ENCODE peak calls at places on chromosome 20, in nine cellular contexts. One of them, this sample, is unnamed.
A peak's percentile ranks its signal among the peaks of the same experiment; 100 is the strongest.

GRCh38 chr20:49853640-49854039 is 41.0 kb downstream of the SLC9A8 start:
- DNase-seq in H1: no peak
- DNase-seq in CD4-positive, alpha-beta memory T cell: no peak
- DNase-seq in dorsolateral prefrontal cortex: peak; percentile 64
- DNase-seq in GM23248: peak; percentile 74
- DNase-seq in mammary epithelial cell: peak; percentile 76
- DNase-seq in A549: no peak
- DNase-seq in foreskin fibroblast: peak; percentile 83
- DNase-seq in uterus: no peak
- DNase-seq in this sample: peak; percentile 89

GRCh38 chr20:34129518-34130162 is 17.6 kb upstream of the EIF2S2 start:
- DNase-seq in H1: no peak
- DNase-seq in CD4-positive, alpha-beta memory T cell: peak; percentile 65
- DNase-seq in dorsolateral prefrontal cortex: peak; percentile 73
- DNase-seq in GM23248: peak; percentile 81
- DNase-seq in mammary epithelial cell: peak; percentile 64
- DNase-seq in A549: peak; percentile 60
- DNase-seq in foreskin fibroblast: peak; percentile 84
- DNase-seq in uterus: peak; percentile 65
- DNase-seq in this sample: peak; percentile 85

GRCh38 chr20:20843982-20844381 is 131.5 kb upstream of the RALGAPA2 start:
- DNase-seq in H1: no peak
- DNase-seq in CD4-positive, alpha-beta memory T cell: no peak
- DNase-seq in dorsolateral prefrontal cortex: no peak
- DNase-seq in GM23248: no peak
- DNase-seq in mammary epithelial cell: no peak
- DNase-seq in A549: no peak
- DNase-seq in foreskin fibroblast: no peak
- DNase-seq in uterus: no peak
- DNase-seq in this sample: no peak

GRCh38 chr20:41632896-41633295 is 14.7 kb upstream of the CHD6 start:
- DNase-seq in H1: no peak
- DNase-seq in CD4-positive, alpha-beta memory T cell: no peak
- DNase-seq in dorsolateral prefrontal cortex: no peak
- DNase-seq in GM23248: peak; percentile 74
- DNase-seq in mammary epithelial cell: peak; percentile 86
- DNase-seq in A549: no peak
- DNase-seq in foreskin fibroblast: peak; percentile 78
- DNase-seq in uterus: no peak
- DNase-seq in this sample: no peak

GRCh38 chr20:46564241-46564957 is 13.9 kb upstream of the OCSTAMP start:
- DNase-seq in H1: no peak
- DNase-seq in CD4-positive, alpha-beta memory T cell: no peak
- DNase-seq in dorsolateral prefrontal cortex: no peak
- DNase-seq in GM23248: no peak
- DNase-seq in mammary epithelial cell: no peak
- DNase-seq in A549: no peak
- DNase-seq in foreskin fibroblast: no peak
- DNase-seq in uterus: no peak
- DNase-seq in this sample: no peak

GRCh38 chr20:25454153-25454900 is 46.9 kb downstream of the GINS1 start:
- DNase-seq in H1: no peak
- DNase-seq in CD4-positive, alpha-beta memory T cell: no peak
- DNase-seq in dorsolateral prefrontal cortex: no peak
- DNase-seq in GM23248: no peak
- DNase-seq in mammary epithelial cell: no peak
- DNase-seq in A549: no peak
- DNase-seq in foreskin fibroblast: no peak
- DNase-seq in uterus: no peak
- DNase-seq in this sample: no peak

GRCh38 chr20:54606384-54606783 is 131.0 kb downstream of the DOK5 start:
- DNase-seq in H1: no peak
- DNase-seq in CD4-positive, alpha-beta memory T cell: no peak
- DNase-seq in dorsolateral prefrontal cortex: no peak
- DNase-seq in GM23248: no peak
- DNase-seq in mammary epithelial cell: no peak
- DNase-seq in A549: no peak
- DNase-seq in foreskin fibroblast: peak; percentile 1
- DNase-seq in uterus: no peak
- DNase-seq in this sample: no peak

GRCh38 chr20:23637282-23638221 is at the start of gene CST3:
- DNase-seq in H1: no peak
- DNase-seq in CD4-positive, alpha-beta memory T cell: no peak
- DNase-seq in dorsolateral prefrontal cortex: peak; percentile 35
- DNase-seq in GM23248: peak; percentile 93
- DNase-seq in mammary epithelial cell: peak; percentile 82
- DNase-seq in A549: peak; percentile 97
- DNase-seq in foreskin fibroblast: peak; percentile 96
- DNase-seq in uterus: peak; percentile 94
- DNase-seq in this sample: peak; percentile 89

GRCh38 chr20:63689046-63690000 is 7.1 kb upstream of the TNFRSF6B start:
- DNase-seq in H1: no peak
- DNase-seq in CD4-positive, alpha-beta memory T cell: no peak
- DNase-seq in dorsolateral prefrontal cortex: no peak
- DNase-seq in GM23248: no peak
- DNase-seq in mammary epithelial cell: no peak
- DNase-seq in A549: no peak
- DNase-seq in foreskin fibroblast: no peak
- DNase-seq in uterus: no peak
- DNase-seq in this sample: no peak

GRCh38 chr20:2691663-2692035 is 931 bp upstream of the EBF4 start:
- DNase-seq in H1: no peak
- DNase-seq in CD4-positive, alpha-beta memory T cell: no peak
- DNase-seq in dorsolateral prefrontal cortex: no peak
- DNase-seq in GM23248: no peak
- DNase-seq in mammary epithelial cell: no peak
- DNase-seq in A549: no peak
- DNase-seq in foreskin fibroblast: no peak
- DNase-seq in uterus: no peak
- DNase-seq in this sample: no peak

GRCh38 chr20:51423810-51424209 is 118.7 kb downstream of the NFATC2 start:
- DNase-seq in H1: peak; percentile 74
- DNase-seq in CD4-positive, alpha-beta memory T cell: no peak
- DNase-seq in dorsolateral prefrontal cortex: no peak
- DNase-seq in GM23248: no peak
- DNase-seq in mammary epithelial cell: no peak
- DNase-seq in A549: no peak
- DNase-seq in foreskin fibroblast: peak; percentile 21
- DNase-seq in uterus: no peak
- DNase-seq in this sample: no peak

DNA sequence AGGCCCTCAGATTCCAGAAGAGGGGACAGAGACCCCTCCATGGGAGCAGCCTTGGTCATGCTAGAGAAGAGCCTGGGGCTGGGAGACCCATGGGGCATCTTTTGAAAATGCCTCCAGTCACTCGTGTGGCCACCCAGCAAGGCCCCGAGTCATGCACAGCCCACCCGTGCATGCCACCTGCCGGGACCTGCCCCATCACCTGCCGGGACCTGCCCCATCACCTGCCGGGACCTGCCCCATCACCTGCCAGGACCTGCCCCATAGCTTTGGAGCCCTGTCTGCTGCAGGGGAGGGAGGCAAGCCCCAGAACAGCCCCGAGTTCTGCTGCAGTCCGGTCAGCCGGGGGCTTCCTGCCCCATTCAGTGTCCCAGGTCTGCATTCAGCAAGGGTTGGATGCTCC is 37.5 kb upstream of the SLCO4A1 start:
- DNase-seq in H1: no peak
- DNase-seq in CD4-positive, alpha-beta memory T cell: no peak
- DNase-seq in dorsolateral prefrontal cortex: no peak
- DNase-seq in GM23248: no peak
- DNase-seq in mammary epithelial cell: no peak
- DNase-seq in A549: no peak
- DNase-seq in foreskin fibroblast: no peak
- DNase-seq in uterus: no peak
- DNase-seq in this sample: no peak
- H3K4me3 ChIP-seq in H1: no peak overlapping the region
- H3K4me3 ChIP-seq in CD4-positive, alpha-beta memory T cell: no peak overlapping the region
- H3K4me3 ChIP-seq in dorsolateral prefrontal cortex: no peak overlapping the region
- H3K4me3 ChIP-seq in GM23248: no peak overlapping the region
- H3K4me3 ChIP-seq in mammary epithelial cell: no peak overlapping the region
- H3K4me3 ChIP-seq in A549: no peak overlapping the region
- H3K4me3 ChIP-seq in foreskin fibroblast: no peak overlapping the region
- H3K4me3 ChIP-seq in uterus: no peak overlapping the region
- H3K4me3 ChIP-seq in this sample: no peak overlapping the region

DNA sequence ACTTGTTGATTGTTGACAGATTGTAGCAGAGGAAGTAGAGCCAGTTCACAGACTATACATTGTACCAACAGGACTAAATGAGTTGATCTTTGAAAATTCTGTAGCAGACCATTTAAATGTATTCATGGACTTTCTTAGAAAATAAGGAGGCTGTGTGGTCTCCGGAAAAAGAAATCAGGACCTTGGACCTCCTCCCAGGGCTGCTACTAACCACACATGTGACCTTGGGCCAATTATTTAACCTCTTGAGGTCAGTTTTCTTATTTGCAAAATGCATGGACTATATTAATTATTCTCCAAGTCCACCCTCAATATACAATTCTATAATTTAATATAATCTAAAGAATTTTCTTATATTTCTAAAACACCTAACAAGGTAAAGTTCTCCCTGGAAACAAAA is 492.0 kb upstream of the JAG1 start:
- DNase-seq in H1: no peak
- DNase-seq in CD4-positive, alpha-beta memory T cell: no peak
- DNase-seq in dorsolateral prefrontal cortex: no peak
- DNase-seq in GM23248: no peak
- DNase-seq in mammary epithelial cell: no peak
- DNase-seq in A549: no peak
- DNase-seq in foreskin fibroblast: no peak
- DNase-seq in uterus: no peak
- DNase-seq in this sample: no peak
- H3K4me3 ChIP-seq in H1: no peak overlapping the region
- H3K4me3 ChIP-seq in CD4-positive, alpha-beta memory T cell: no peak overlapping the region
- H3K4me3 ChIP-seq in dorsolateral prefrontal cortex: no peak overlapping the region
- H3K4me3 ChIP-seq in GM23248: no peak overlapping the region
- H3K4me3 ChIP-seq in mammary epithelial cell: no peak overlapping the region
- H3K4me3 ChIP-seq in A549: no peak overlapping the region
- H3K4me3 ChIP-seq in foreskin fibroblast: no peak overlapping the region
- H3K4me3 ChIP-seq in uterus: no peak overlapping the region
- H3K4me3 ChIP-seq in this sample: no peak overlapping the region

DNA sequence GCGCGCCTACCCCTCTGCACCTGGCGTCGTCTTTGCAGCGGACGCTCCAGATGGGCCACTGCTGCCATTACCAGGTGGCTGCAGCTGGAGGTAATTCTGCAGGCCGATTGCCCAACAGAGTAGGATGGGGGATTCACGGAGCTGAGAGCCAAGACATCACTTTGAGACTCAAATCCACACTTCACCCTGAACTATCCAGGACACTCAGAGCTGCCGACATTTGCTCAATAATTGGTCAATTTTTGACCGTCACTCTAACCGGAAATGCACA is 694.9 kb upstream of the FLRT3 start:
- DNase-seq in H1: no peak
- DNase-seq in CD4-positive, alpha-beta memory T cell: no peak
- DNase-seq in dorsolateral prefrontal cortex: no peak
- DNase-seq in GM23248: no peak
- DNase-seq in mammary epithelial cell: no peak
- DNase-seq in A549: no peak
- DNase-seq in foreskin fibroblast: no peak
- DNase-seq in uterus: no peak
- DNase-seq in this sample: no peak
- H3K4me3 ChIP-seq in H1: no peak overlapping the region
- H3K4me3 ChIP-seq in CD4-positive, alpha-beta memory T cell: no peak overlapping the region
- H3K4me3 ChIP-seq in dorsolateral prefrontal cortex: no peak overlapping the region
- H3K4me3 ChIP-seq in GM23248: no peak overlapping the region
- H3K4me3 ChIP-seq in mammary epithelial cell: no peak overlapping the region
- H3K4me3 ChIP-seq in A549: no peak overlapping the region
- H3K4me3 ChIP-seq in foreskin fibroblast: no peak overlapping the region
- H3K4me3 ChIP-seq in uterus: no peak overlapping the region
- H3K4me3 ChIP-seq in this sample: no peak overlapping the region

GRCh38 chr20:57416296-57417022 is 25.3 kb downstream of the RBM38 start:
- DNase-seq in H1: no peak
- DNase-seq in CD4-positive, alpha-beta memory T cell: no peak
- DNase-seq in dorsolateral prefrontal cortex: no peak
- DNase-seq in GM23248: no peak
- DNase-seq in mammary epithelial cell: no peak
- DNase-seq in A549: no peak
- DNase-seq in foreskin fibroblast: no peak
- DNase-seq in uterus: no peak
- DNase-seq in this sample: no peak
- H3K4me3 ChIP-seq in H1: no peak overlapping the region
- H3K4me3 ChIP-seq in CD4-positive, alpha-beta memory T cell: no peak overlapping the region
- H3K4me3 ChIP-seq in dorsolateral prefrontal cortex: no peak overlapping the region
- H3K4me3 ChIP-seq in GM23248: no peak overlapping the region
- H3K4me3 ChIP-seq in mammary epithelial cell: no peak overlapping the region
- H3K4me3 ChIP-seq in A549: no peak overlapping the region
- H3K4me3 ChIP-seq in foreskin fibroblast: no peak overlapping the region
- H3K4me3 ChIP-seq in uterus: no peak overlapping the region
- H3K4me3 ChIP-seq in this sample: no peak overlapping the region

GRCh38 chr20:47663354-47664067 is 121.8 kb downstream of the SULF2 start:
- DNase-seq in H1: peak; percentile 75
- DNase-seq in CD4-positive, alpha-beta memory T cell: peak; percentile 68
- DNase-seq in dorsolateral prefrontal cortex: peak; percentile 70
- DNase-seq in GM23248: peak; percentile 70
- DNase-seq in mammary epithelial cell: peak; percentile 67
- DNase-seq in A549: peak; percentile 76
- DNase-seq in foreskin fibroblast: peak; percentile 88
- DNase-seq in uterus: peak; percentile 83
- DNase-seq in this sample: peak; percentile 83
- H3K4me3 ChIP-seq in H1: no peak overlapping the region
- H3K4me3 ChIP-seq in CD4-positive, alpha-beta memory T cell: no peak overlapping the region
- H3K4me3 ChIP-seq in dorsolateral prefrontal cortex: no peak overlapping the region
- H3K4me3 ChIP-seq in GM23248: no peak overlapping the region
- H3K4me3 ChIP-seq in mammary epithelial cell: no peak overlapping the region
- H3K4me3 ChIP-seq in A549: no peak overlapping the region
- H3K4me3 ChIP-seq in foreskin fibroblast: no peak overlapping the region
- H3K4me3 ChIP-seq in uterus: no peak overlapping the region
- H3K4me3 ChIP-seq in this sample: no peak overlapping the region